ENCODE peak calls at places on chromosomes 6 and 20, in four cellular contexts. L is neuronal stem cell, C is H9, T is H1. V is an unnamed sample.

GRCh38 chr20:52493177-52493711 is 301.7 kb upstream of the ZFP64 start:
- DNase-seq in L (no peak), C (no peak), T (no peak), V (no peak)

GRCh38 chr6:156395276-156395675 is 381.9 kb upstream of the ARID1B start:
- DNase-seq in L (no peak), C (no peak), T (no peak), V (no peak)

GRCh38 chr6:83265384-83265783 is 72.2 kb downstream of the RWDD2A start:
- DNase-seq in L (no peak), C (no peak), T (no peak), V (no peak)

GRCh38 chr6:29734046-29735018 is 11.1 kb downstream of the HLA-F start:
- DNase-seq in L (no peak), C (no peak), T (no peak), V (no peak)

GRCh38 chr6:126581316-126581715 is 241.4 kb downstream of the CENPW start:
- DNase-seq in L (no peak), C (no peak), T (no peak), V (no peak)

GRCh38 chr6:40077315-40077714 is 143.1 kb upstream of the MOCS1 start:
- DNase-seq in L (no peak), C (no peak), T (no peak), V (peak)

GRCh38 chr6:58198301-58198700 is 880.9 kb downstream of the PRIM2 start:
- DNase-seq in L (no peak), C (no peak), T (no peak), V (no peak)

GRCh38 chr6:9095671-9096260 is 660.4 kb upstream of the SLC35B3 start:
- DNase-seq in L (peak), C (no peak), T (no peak), V (no peak)

GRCh38 chr20:48627737-48628128 is 200.1 kb downstream of the PREX1 start:
- DNase-seq in L (no peak), C (no peak), T (no peak), V (no peak)

GRCh38 chr20:24672886-24673677 is 203.7 kb downstream of the SYNDIG1 start:
- DNase-seq in L (no peak), C (no peak), T (no peak), V (peak)
- H2BK12ac ChIP-seq in L (no peak), C (no peak), T (no peak), V (no peak)

DNA sequence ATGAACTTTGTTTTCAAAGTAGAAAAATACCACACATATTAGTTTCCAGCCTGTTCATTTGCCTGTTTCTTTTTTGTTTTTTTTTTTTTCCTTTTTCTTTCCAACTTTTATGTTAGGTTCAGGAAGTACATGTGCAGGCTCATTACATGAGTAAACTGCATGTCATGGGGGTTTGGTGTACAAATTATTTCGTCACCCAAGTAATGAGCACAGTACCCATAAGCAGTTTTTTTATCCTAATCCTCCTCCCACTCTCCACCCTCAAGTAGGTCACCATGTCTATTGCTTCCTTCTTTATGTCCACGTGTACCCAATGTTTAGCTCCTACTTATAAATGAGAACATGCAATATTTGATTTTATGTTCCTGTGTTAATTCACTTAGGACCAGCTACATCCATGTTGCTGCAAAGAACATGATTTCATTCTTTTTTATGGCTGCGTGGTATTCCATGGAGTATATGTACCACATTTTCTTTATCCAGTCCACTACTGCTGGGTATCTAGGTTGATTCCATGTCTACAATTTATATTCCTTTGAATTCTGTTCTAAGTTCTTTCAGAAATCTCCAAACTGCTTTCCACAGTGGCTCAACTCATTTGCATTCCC is 31.8 kb downstream of the SNX14 start:
- DNase-seq in L (no peak), C (no peak), T (no peak), V (no peak)
- H3K4me2 ChIP-seq in L (no peak), C (no peak), T (no peak), V (no peak)

GRCh38 chr20:9516658-9516987 is 2.2 kb downstream of the LAMP5 start:
- DNase-seq in L (no peak), C (no peak), T (no peak), V (no peak)
- H2BK12ac ChIP-seq in L (no peak), C (no peak), T (peak), V (no peak)

GRCh38 chr6:106085984-106086832 is at the start of gene PRDM1:
- DNase-seq in L (no peak), C (peak), T (peak), V (peak)

GRCh38 chr6:106085687-106085983 is 501 bp upstream of the PRDM1 start:
- DNase-seq in L (no peak), C (no peak), T (no peak), V (no peak)

GRCh38 chr6:106087548-106088325 is 1.6 kb downstream of the PRDM1 start:
- DNase-seq in L (no peak), C (no peak), T (no peak), V (peak)

GRCh38 chr6:106092279-106092678 is 6.1 kb downstream of the PRDM1 start:
- DNase-seq in L (no peak), C (no peak), T (no peak), V (no peak)

GRCh38 chr6:106089981-106090380 is 3.8 kb downstream of the PRDM1 start:
- DNase-seq in L (no peak), C (no peak), T (no peak), V (no peak)
- H3K4me2 ChIP-seq in L (no peak), C (no peak), T (no peak), V (no peak)

GRCh38 chr6:4809999-4810918 is 34.1 kb downstream of the CDYL start:
- DNase-seq in L (no peak), C (no peak), T (no peak), V (peak)

GRCh38 chr6:4815584-4815983 is 39.4 kb downstream of the CDYL start:
- DNase-seq in L (no peak), C (no peak), T (no peak), V (no peak)

GRCh38 chr6:4814212-4814611 is 38.0 kb downstream of the CDYL start:
- DNase-seq in L (no peak), C (no peak), T (no peak), V (no peak)

GRCh38 chr6:4812068-4812467 is 35.9 kb downstream of the CDYL start:
- DNase-seq in L (no peak), C (no peak), T (no peak), V (no peak)

DNA sequence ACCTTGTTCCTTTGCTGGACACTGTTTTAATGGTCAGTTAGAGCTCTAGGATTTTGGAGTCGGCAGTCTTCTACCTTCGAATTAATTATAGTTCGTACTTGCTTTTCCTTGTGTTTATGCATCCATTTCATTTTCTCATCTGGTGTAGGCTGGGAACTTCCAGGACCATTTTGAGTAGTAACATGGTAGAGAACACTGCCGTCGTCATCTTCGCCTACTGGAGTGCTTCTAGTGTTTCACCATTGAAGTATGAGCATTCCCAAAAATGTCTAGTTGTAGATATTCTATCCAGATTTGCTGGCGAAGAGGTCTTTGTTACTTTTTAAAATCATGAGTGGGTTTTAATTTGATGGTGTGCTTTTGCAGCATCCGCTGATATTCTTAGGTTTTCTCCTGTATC is 36.9 kb downstream of the CDYL start:
- DNase-seq in L (no peak), C (no peak), T (no peak), V (no peak)
- H2BK12ac ChIP-seq in L (no peak), C (no peak), T (no peak), V (no peak)

GRCh38 chr6:25369043-25369442 is 89.9 kb downstream of the CARMIL1 start:
- DNase-seq in L (no peak), C (no peak), T (no peak), V (no peak)
- H3K4me2 ChIP-seq in L (no peak), C (no peak), T (no peak), V (no peak)

DNA sequence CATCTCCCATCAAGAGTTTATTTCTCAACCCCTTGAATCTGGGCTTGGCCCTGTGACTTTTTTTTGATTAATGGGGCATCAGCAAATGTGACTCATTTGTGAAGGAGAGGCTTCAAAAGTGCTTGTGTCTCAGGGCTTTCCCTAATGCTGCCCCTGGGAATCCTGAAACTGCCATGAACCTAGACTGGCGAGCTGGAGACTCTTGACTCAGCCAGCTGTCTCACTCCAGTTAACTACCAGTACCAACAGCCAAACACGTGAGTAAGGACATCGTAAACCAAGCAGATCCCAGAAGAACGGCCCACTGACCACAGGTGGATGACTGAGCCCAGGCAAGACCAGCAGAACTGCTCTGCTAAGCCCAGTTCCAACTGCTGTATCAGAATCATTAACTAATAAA is 72.8 kb upstream of the ADTRP start:
- DNase-seq in L (no peak), C (no peak), T (no peak), V (no peak)
- H2BK12ac ChIP-seq in L (no peak), C (no peak), T (no peak), V (peak)